ENCODE peak calls at places on chromosomes 5 and 9, in seven cellular contexts. G is mucosa of descending colon; W is effector memory CD4-positive, alpha-beta T cell; K is fibroblast of lung; Z is fibroblast of the aortic adventitia; T is coronary artery; H is left ventricle myocardium inferior. N is an unnamed sample.

GRCh38 chr5:143495823-143496275 is 92.4 kb upstream of the NR3C1 start:
- DNase-seq in G (no peak), W (no peak), K (peak; percentile 73), Z (peak; percentile 80), T (no peak), H (no peak), N (no peak)

GRCh38 chr9:38486837-38487236 is 62.6 kb upstream of the IGFBPL1 start:
- DNase-seq in G (no peak), W (no peak), K (no peak), Z (no peak), T (no peak), H (no peak), N (no peak)

GRCh38 chr5:84477485-84477884 is 92.8 kb upstream of the EDIL3 start:
- DNase-seq in G (no peak), W (no peak), K (no peak), Z (no peak), T (no peak), H (no peak), N (no peak)

GRCh38 chr5:178545156-178545555 is 45.0 kb downstream of the COL23A1 start:
- DNase-seq in G (no peak), W (no peak), K (no peak), Z (no peak), T (no peak), H (no peak), N (no peak)

GRCh38 chr9:37904647-37905505 is 949 bp upstream of the SLC25A51 start:
- DNase-seq in G (no peak), W (no peak), K (no peak), Z (peak; percentile 65), T (no peak), H (no peak), N (peak; percentile 44)

GRCh38 chr9:106953166-106953565 is 90.2 kb downstream of the ZNF462 start:
- DNase-seq in G (no peak), W (no peak), K (peak; percentile 88), Z (no peak), T (no peak), H (no peak), N (no peak)

GRCh38 chr5:174751154-174751990 is 27.0 kb downstream of the MSX2 start:
- DNase-seq in G (no peak), W (no peak), K (peak; percentile 33), Z (no peak), T (no peak), H (no peak), N (peak; percentile 56)

GRCh38 chr5:123511290-123511647 is 708 bp upstream of the CSNK1G3 start:
- DNase-seq in G (no peak), W (no peak), K (peak; percentile 87), Z (peak; percentile 69), T (no peak), H (no peak), N (no peak)

GRCh38 chr5:178986326-178986960 is 8.7 kb downstream of the GRM6 start:
- DNase-seq in G (no peak), W (no peak), K (no peak), Z (no peak), T (no peak), H (no peak), N (no peak)

GRCh38 chr9:115008536-115008935 is 78.1 kb upstream of the TNFSF8 start:
- DNase-seq in G (no peak), W (no peak), K (peak; percentile 97), Z (peak; percentile 84), T (no peak), H (no peak), N (no peak)

GRCh38 chr5:31492824-31493223 is 39.1 kb downstream of the DROSHA start:
- DNase-seq in G (no peak), W (no peak), K (peak; percentile 33), Z (no peak), T (no peak), H (no peak), N (no peak)

GRCh38 chr5:180785794-180786221 is 16.8 kb downstream of the MGAT1 start:
- DNase-seq in G (no peak), W (no peak), K (peak; percentile 83), Z (peak; percentile 80), T (no peak), H (no peak), N (peak; percentile 48)

GRCh38 chr9:91777437-91777836 is 172.6 kb downstream of the ROR2 start:
- DNase-seq in G (no peak), W (no peak), K (peak; percentile 78), Z (peak; percentile 87), T (no peak), H (no peak), N (no peak)

GRCh38 chr9:24464321-24464951 is 81.3 kb downstream of the IZUMO3 start:
- DNase-seq in G (no peak), W (no peak), K (peak; percentile 74), Z (peak; percentile 55), T (no peak), H (no peak), N (no peak)

GRCh38 chr5:175790796-175791195 is 80.6 kb upstream of the CPLX2 start:
- DNase-seq in G (no peak), W (no peak), K (no peak), Z (no peak), T (no peak), H (no peak), N (no peak)

GRCh38 chr5:140785905-140786686 is at the start of gene PCDHA1:
- DNase-seq in G (no peak), W (no peak), K (no peak), Z (no peak), T (no peak), H (no peak), N (peak; percentile 14)

GRCh38 chr9:114430443-114430842 is 42.7 kb upstream of the AKNA start:
- DNase-seq in G (no peak), W (no peak), K (peak; percentile 9), Z (no peak), T (no peak), H (no peak), N (no peak)

GRCh38 chr9:36970007-36970888 is 63.8 kb downstream of the PAX5 start:
- DNase-seq in G (no peak), W (no peak), K (no peak), Z (no peak), T (no peak), H (no peak), N (no peak)

GRCh38 chr5:58077966-58078365 is 381.9 kb downstream of the PLK2 start:
- DNase-seq in G (no peak), W (no peak), K (no peak), Z (no peak), T (no peak), H (no peak), N (no peak)

GRCh38 chr9:679462-679861 is 162.0 kb upstream of the DMRT1 start:
- DNase-seq in G (no peak), W (no peak), K (no peak), Z (no peak), T (no peak), H (no peak), N (no peak)

GRCh38 chr5:157761690-157762611 is 18.4 kb downstream of the LSM11 start:
- DNase-seq in G (no peak), W (no peak), K (peak; percentile 63), Z (peak; percentile 77), T (no peak), H (no peak), N (peak; percentile 40)

GRCh38 chr5:109455598-109456096 is 45.9 kb upstream of the PJA2 start:
- DNase-seq in G (no peak), W (no peak), K (peak; percentile 99), Z (peak; percentile 99), T (no peak), H (no peak), N (peak; percentile 30)

GRCh38 chr5:134538296-134538695 is 12.8 kb downstream of the JADE2 start:
- DNase-seq in G (no peak), W (no peak), K (no peak), Z (peak; percentile 61), T (no peak), H (no peak), N (no peak)

GRCh38 chr5:28542968-28543367 is 1504.6 kb upstream of the CDH9 start:
- DNase-seq in G (no peak), W (no peak), K (peak; percentile 98), Z (peak; percentile 52), T (no peak), H (no peak), N (no peak)

GRCh38 chr9:123406691-123407536 is 50.9 kb downstream of the CRB2 start:
- DNase-seq in G (peak; percentile 17), W (no peak), K (peak; percentile 63), Z (no peak), T (no peak), H (no peak), N (no peak)

GRCh38 chr5:95937607-95938152 is 24.0 kb downstream of the ELL2 start:
- DNase-seq in G (no peak), W (no peak), K (no peak), Z (no peak), T (no peak), H (no peak), N (no peak)

GRCh38 chr9:133205996-133206931 is 2.8 kb downstream of the OBP2B start:
- DNase-seq in G (no peak), W (no peak), K (no peak), Z (no peak), T (no peak), H (no peak), N (peak; percentile 7)

GRCh38 chr5:16759147-16759800 is 142.5 kb upstream of the RETREG1 start:
- DNase-seq in G (no peak), W (no peak), K (peak; percentile 22), Z (peak; percentile 46), T (no peak), H (no peak), N (no peak)

GRCh38 chr5:77129386-77129785 is 42.3 kb upstream of the ZBED3 start:
- DNase-seq in G (no peak), W (no peak), K (no peak), Z (no peak), T (no peak), H (no peak), N (peak; percentile 28)

GRCh38 chr5:113043491-113043931 is 66.9 kb downstream of the DCP2 start:
- DNase-seq in G (no peak), W (no peak), K (peak; percentile 51), Z (no peak), T (peak; percentile 64), H (peak; percentile 72), N (peak; percentile 52)

GRCh38 chr9:3180696-3181048 is 336.8 kb upstream of the PUM3 start:
- DNase-seq in G (no peak), W (no peak), K (no peak), Z (no peak), T (no peak), H (no peak), N (no peak)
- H3K4me3 ChIP-seq in G (no peak overlapping the region), W (no peak overlapping the region), K (peak overlapping the region; percentile 4), Z (no peak overlapping the region), T (peak overlapping the region; percentile 55), H (peak overlapping the region; percentile 47), N (peak overlapping the region; percentile 38)

GRCh38 chr5:6517494-6517893 is 68.8 kb downstream of the UBE2QL1 start:
- DNase-seq in G (no peak), W (no peak), K (no peak), Z (no peak), T (peak; percentile 1), H (no peak), N (no peak)
- H3K4me3 ChIP-seq in G (no peak overlapping the region), W (no peak overlapping the region), K (no peak overlapping the region), Z (no peak overlapping the region), T (no peak overlapping the region), H (no peak overlapping the region), N (no peak overlapping the region)

GRCh38 chr5:97009921-97010320 is 74.0 kb downstream of the LNPEP start:
- DNase-seq in G (no peak), W (no peak), K (no peak), Z (no peak), T (no peak), H (no peak), N (no peak)
- H3K4me3 ChIP-seq in G (no peak overlapping the region), W (no peak overlapping the region), K (no peak overlapping the region), Z (no peak overlapping the region), T (no peak overlapping the region), H (no peak overlapping the region), N (no peak overlapping the region)

GRCh38 chr9:89743576-89744254 is 138.9 kb downstream of the GADD45G start:
- DNase-seq in G (no peak), W (peak; percentile 6), K (no peak), Z (no peak), T (no peak), H (no peak), N (no peak)
- H3K4me3 ChIP-seq in G (no peak overlapping the region), W (peak overlapping the region; percentile 39), K (no peak overlapping the region), Z (no peak overlapping the region), T (no peak overlapping the region), H (no peak overlapping the region), N (no peak overlapping the region)